ENCODE peak calls at places on chromosomes 13 and 19, in nine cellular contexts. A, Z, K, L, F, R, B, V and D are unnamed samples.

GRCh38 chr13:113946409-113947181 is 27.3 kb downstream of the C13orf46 start:
- DNase-seq in F (no peak), V (no peak), L (no peak), R (no peak), Z (no peak), B (peak), K (no peak), A (no peak), D (no peak)

GRCh38 chr19:50977626-50978025 is 6.1 kb downstream of the KLK7 start:
- DNase-seq in V (no peak), F (no peak), K (no peak), R (no peak), Z (no peak), A (no peak), B (no peak), L (no peak), D (no peak)

GRCh38 chr13:27997904-27998522 is 9.5 kb upstream of the URAD start:
- DNase-seq in L (peak), Z (peak), A (no peak), K (peak), R (no peak), V (no peak), B (peak), F (peak), D (peak)

GRCh38 chr19:51830263-51830662 is 35.3 kb downstream of the FPR3 start:
- DNase-seq in A (no peak), R (no peak), F (no peak), K (peak), Z (no peak), L (no peak), V (no peak), B (no peak), D (no peak)

GRCh38 chr19:12841094-12841493 is 2.8 kb downstream of the MAST1 start:
- DNase-seq in K (peak), B (peak), V (no peak), L (no peak), Z (peak), A (no peak), R (no peak), F (no peak), D (no peak)

GRCh38 chr19:45506246-45506990 is 861 bp upstream of the VASP start:
- DNase-seq in V (peak), R (peak), K (peak), Z (peak), L (peak), A (peak), B (peak), F (peak), D (peak)

GRCh38 chr19:44689290-44690130 is 9.4 kb upstream of the CEACAM16 start:
- DNase-seq in Z (peak), A (peak), V (peak), R (peak), L (peak), K (peak), F (peak), B (peak), D (peak)

GRCh38 chr13:41136396-41137031 is 3.9 kb upstream of the KBTBD6 start:
- DNase-seq in K (peak), A (no peak), F (no peak), Z (no peak), R (no peak), B (no peak), L (no peak), V (no peak), D (no peak)

GRCh38 chr13:26664942-26665341 is 95.6 kb downstream of the GPR12 start:
- DNase-seq in Z (no peak), A (no peak), V (no peak), R (no peak), L (no peak), F (no peak), B (no peak), K (no peak), D (no peak)

GRCh38 chr19:10142701-10143375 is 23.1 kb upstream of the EIF3G start:
- DNase-seq in K (no peak), R (no peak), B (no peak), V (no peak), Z (no peak), L (no peak), A (no peak), F (no peak), D (peak)

GRCh38 chr19:18131841-18132596 is 20.9 kb upstream of the PIK3R2 start:
- DNase-seq in F (no peak), K (peak), V (no peak), R (no peak), B (no peak), Z (no peak), L (no peak), A (no peak), D (no peak)

GRCh38 chr13:113209880-113210421 is 538 bp downstream of the CUL4A start:
- DNase-seq in F (peak), L (peak), B (peak), R (peak), K (peak), V (peak), Z (peak), A (peak), D (peak)

GRCh38 chr13:21885714-21886224 is 214.9 kb downstream of the FGF9 start:
- DNase-seq in Z (no peak), K (no peak), A (no peak), V (no peak), F (no peak), B (no peak), R (no peak), L (no peak), D (no peak)

GRCh38 chr13:97627566-97627965 is 193.6 kb downstream of the RAP2A start:
- DNase-seq in F (peak), K (peak), L (peak), Z (peak), A (no peak), V (no peak), R (no peak), B (peak), D (no peak)

GRCh38 chr19:4103073-4103418 is 20.9 kb downstream of the MAP2K2 start:
- DNase-seq in R (no peak), Z (no peak), F (no peak), L (no peak), B (no peak), V (no peak), A (no peak), K (no peak), D (no peak)

GRCh38 chr13:97659602-97660001 is 225.6 kb downstream of the RAP2A start:
- DNase-seq in A (no peak), R (no peak), L (peak), F (peak), Z (peak), K (peak), V (no peak), B (no peak), D (no peak)

GRCh38 chr13:46743191-46743590 is 53.8 kb downstream of the ESD start:
- DNase-seq in A (no peak), Z (peak), F (no peak), K (no peak), L (no peak), B (no peak), V (no peak), R (no peak), D (no peak)

GRCh38 chr19:18843960-18844359 is 12.2 kb downstream of the UPF1 start:
- DNase-seq in A (no peak), F (no peak), B (no peak), Z (no peak), R (no peak), L (no peak), V (no peak), K (no peak), D (no peak)

GRCh38 chr13:109241160-109241559 is 545.2 kb downstream of the IRS2 start:
- DNase-seq in R (no peak), B (no peak), K (no peak), F (no peak), A (no peak), L (no peak), V (no peak), Z (no peak), D (no peak)

GRCh38 chr13:44974056-44974798 is 15.0 kb downstream of the NUFIP1 start:
- DNase-seq in B (peak), K (peak), Z (peak), R (peak), F (no peak), A (no peak), V (no peak), L (peak), D (no peak)

GRCh38 chr19:801030-801860 is 4.0 kb downstream of the PTBP1 start:
- DNase-seq in R (peak), L (peak), Z (no peak), A (no peak), B (peak), V (peak), F (no peak), K (no peak), D (peak)

GRCh38 chr13:92976657-92977056 is 249.9 kb upstream of the GPC6 start:
- DNase-seq in L (no peak), R (no peak), K (no peak), F (no peak), Z (no peak), A (no peak), V (no peak), B (no peak), D (no peak)
- TF ChIP-seq POLR2A in L (no peak), R (no peak), K (no peak), F (no peak), Z (no peak), A (no peak), V (no peak), B (no peak), D (no peak)

GRCh38 chr19:47120461-47120860 is 6.9 kb upstream of the ZC3H4 start:
- DNase-seq in V (no peak), F (no peak), B (no peak), K (no peak), A (no peak), Z (no peak), L (no peak), R (no peak), D (no peak)
- TF ChIP-seq POLR2A in V (no peak), F (no peak), B (no peak), K (no peak), A (no peak), Z (no peak), L (no peak), R (no peak), D (no peak)

GRCh38 chr19:38634757-38635482 is 12.5 kb upstream of the ACTN4 start:
- DNase-seq in R (peak), A (no peak), L (peak), Z (peak), V (peak), K (peak), F (peak), B (peak), D (peak)

GRCh38 chr19:38638461-38638860 is 9.0 kb upstream of the ACTN4 start:
- DNase-seq in V (no peak), K (no peak), B (no peak), Z (no peak), L (no peak), R (no peak), A (no peak), F (no peak), D (no peak)

GRCh38 chr19:38635483-38636399 is 11.7 kb upstream of the ACTN4 start:
- DNase-seq in B (no peak), K (no peak), R (no peak), L (no peak), A (no peak), V (no peak), Z (no peak), F (no peak), D (no peak)

GRCh38 chr19:38629568-38629967 is 10.6 kb downstream of the EIF3K start:
- DNase-seq in K (no peak), A (no peak), V (no peak), L (no peak), B (no peak), Z (no peak), F (no peak), R (no peak), D (no peak)

GRCh38 chr19:38632476-38633213 is 13.7 kb downstream of the EIF3K start:
- DNase-seq in L (no peak), A (no peak), Z (no peak), B (no peak), R (no peak), K (no peak), F (no peak), V (no peak), D (no peak)
- TF ChIP-seq POLR2A in L (no peak), A (no peak), Z (no peak), B (no peak), R (no peak), K (peak), F (no peak), V (no peak), D (no peak)

GRCh38 chr19:35742121-35742724 is at the start of gene IGFLR1:
- DNase-seq in K (no peak), B (no peak), R (no peak), Z (no peak), V (no peak), L (no peak), F (no peak), A (no peak), D (peak)
- TF ChIP-seq POLR2A in K (no peak), B (peak), R (peak), Z (no peak), V (no peak), L (no peak), F (no peak), A (no peak), D (peak)

DNA sequence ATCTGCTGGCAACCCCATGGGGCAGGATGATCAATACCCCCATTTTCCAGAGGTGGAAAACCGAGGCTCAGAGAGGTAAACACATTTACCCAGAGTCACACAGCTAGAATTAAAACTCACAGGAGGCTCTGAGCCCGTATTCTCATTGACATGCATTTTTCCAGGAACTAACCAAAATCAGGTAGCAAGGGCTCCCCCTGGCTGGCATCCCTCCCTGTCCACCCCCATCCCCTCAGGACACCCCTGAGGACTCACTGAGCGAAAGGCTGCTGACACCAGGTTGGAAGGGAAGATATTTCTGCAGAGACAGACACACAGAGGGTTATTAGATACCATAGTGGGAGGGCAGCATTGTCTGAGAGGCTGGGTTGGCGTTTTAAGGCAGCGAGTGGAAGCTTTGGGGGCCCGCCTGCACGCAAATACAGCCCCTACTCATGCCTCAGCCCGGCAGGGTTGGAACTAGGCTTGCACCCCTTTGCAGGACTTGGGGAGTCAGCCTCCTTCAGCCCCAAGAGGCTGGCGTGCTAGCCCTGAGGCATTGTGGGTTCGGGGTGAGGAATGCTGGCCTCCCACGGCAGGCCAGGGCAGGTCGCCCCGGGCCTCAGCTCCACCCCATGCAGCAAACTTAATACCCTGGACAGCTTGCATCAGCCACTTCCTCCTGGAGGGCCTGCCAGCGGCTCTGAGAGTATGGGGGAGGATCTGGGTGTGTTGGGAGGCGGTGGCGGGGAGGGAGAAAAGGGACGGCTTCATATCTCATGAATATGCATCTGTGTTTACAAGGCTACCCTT is 3.9 kb downstream of the SLC1A5 start:
- DNase-seq in A (peak), B (peak), F (peak), L (peak), Z (peak), V (peak), R (peak), K (peak), D (peak)
- TF ChIP-seq POLR2A in A (no peak), B (peak), F (peak), L (no peak), Z (no peak), V (no peak), R (no peak), K (peak), D (peak)

DNA sequence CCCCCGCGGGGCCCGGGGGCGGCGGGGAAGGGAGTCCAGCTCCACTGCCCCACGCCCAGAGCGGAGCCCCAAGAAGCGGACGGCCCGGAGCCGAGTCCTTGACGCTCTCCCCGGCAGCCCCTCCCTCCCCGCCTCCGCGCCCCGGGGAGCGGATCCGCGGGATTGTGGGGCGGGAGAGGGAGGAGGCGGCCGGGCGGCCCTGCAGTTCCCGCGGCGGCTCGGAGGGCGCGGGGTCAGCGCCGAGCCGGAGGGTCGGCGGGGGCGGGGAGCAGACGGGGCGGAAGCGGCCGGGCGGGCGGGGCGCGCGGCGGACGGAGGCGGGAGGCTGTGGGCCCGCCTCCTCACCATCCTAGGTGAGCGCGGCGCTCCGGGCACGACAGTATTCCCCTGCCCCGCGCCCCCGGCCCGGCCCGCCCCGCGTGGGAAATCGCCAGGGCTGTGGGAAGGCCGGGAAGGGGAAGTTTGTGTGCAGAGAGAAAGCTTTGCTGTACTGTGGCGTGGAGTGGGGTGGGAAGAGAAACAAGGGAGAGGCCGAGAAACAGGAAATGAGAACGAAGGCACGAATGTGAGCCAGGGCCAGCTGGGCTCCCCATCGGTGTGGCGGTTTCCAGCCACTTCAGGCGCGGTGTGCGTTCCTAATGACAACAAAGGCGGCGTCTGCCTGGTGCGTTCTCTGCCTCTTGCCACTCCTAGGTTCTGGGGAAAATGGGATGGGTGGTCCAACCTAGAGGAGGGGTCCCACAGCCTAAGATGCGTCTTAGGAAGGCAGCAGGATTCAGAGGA is 1.3 kb upstream of the KLF12 start:
- DNase-seq in V (peak), Z (peak), R (peak), A (peak), K (peak), F (peak), B (peak), L (peak), D (peak)
- TF ChIP-seq POLR2A in V (no peak), Z (no peak), R (peak), A (no peak), K (no peak), F (peak), B (peak), L (no peak), D (peak)